ENCODE peak calls at places on chromosome 17, in nine cellular contexts. One of them, this sample, is unnamed.

GRCh38 chr17:46878055-46878454 is 26.7 kb downstream of the WNT9B start:
- DNase-seq in iris pigment epithelial cell: no peak
- DNase-seq in hypothalamus: no peak
- DNase-seq in ELR: no peak
- DNase-seq in stimulated activated CD4-positive, alpha-beta T cell treated with anti-CD3 and anti-CD28 coated beads, Interleukin-4, amount 100 ng/mL, for 48 hours: no peak
- DNase-seq in CD4-positive, CD25-positive, alpha-beta regulatory T cell: no peak
- DNase-seq in progenitor cell of endocrine pancreas: no peak
- DNase-seq in occipital lobe: no peak
- DNase-seq in stimulated activated CD8-positive, alpha-beta memory T cell treated with anti-CD3 and anti-CD28 coated beads, Interleukin-4, amount 100 ng/mL, for 1 hour: no peak
- DNase-seq in this sample: no peak

GRCh38 chr17:39822051-39822450 is 42.1 kb downstream of the IKZF3 start:
- DNase-seq in iris pigment epithelial cell: no peak
- DNase-seq in progenitor cell of endocrine pancreas: no peak
- DNase-seq in hypothalamus: no peak
- DNase-seq in stimulated activated CD4-positive, alpha-beta T cell treated with anti-CD3 and anti-CD28 coated beads, Interleukin-4, amount 100 ng/mL, for 48 hours: no peak
- DNase-seq in ELR: no peak
- DNase-seq in stimulated activated CD8-positive, alpha-beta memory T cell treated with anti-CD3 and anti-CD28 coated beads, Interleukin-4, amount 100 ng/mL, for 1 hour: no peak
- DNase-seq in occipital lobe: no peak
- DNase-seq in CD4-positive, CD25-positive, alpha-beta regulatory T cell: no peak
- DNase-seq in this sample: no peak

GRCh38 chr17:66543526-66543925 is 241.1 kb downstream of the PRKCA start:
- DNase-seq in iris pigment epithelial cell: peak; percentile 74
- DNase-seq in ELR: no peak
- DNase-seq in occipital lobe: no peak
- DNase-seq in hypothalamus: no peak
- DNase-seq in CD4-positive, CD25-positive, alpha-beta regulatory T cell: no peak
- DNase-seq in progenitor cell of endocrine pancreas: no peak
- DNase-seq in stimulated activated CD8-positive, alpha-beta memory T cell treated with anti-CD3 and anti-CD28 coated beads, Interleukin-4, amount 100 ng/mL, for 1 hour: no peak
- DNase-seq in stimulated activated CD4-positive, alpha-beta T cell treated with anti-CD3 and anti-CD28 coated beads, Interleukin-4, amount 100 ng/mL, for 48 hours: no peak
- DNase-seq in this sample: no peak

GRCh38 chr17:66337866-66338472 is 35.6 kb downstream of the PRKCA start:
- DNase-seq in ELR: no peak
- DNase-seq in stimulated activated CD8-positive, alpha-beta memory T cell treated with anti-CD3 and anti-CD28 coated beads, Interleukin-4, amount 100 ng/mL, for 1 hour: no peak
- DNase-seq in stimulated activated CD4-positive, alpha-beta T cell treated with anti-CD3 and anti-CD28 coated beads, Interleukin-4, amount 100 ng/mL, for 48 hours: no peak
- DNase-seq in hypothalamus: no peak
- DNase-seq in progenitor cell of endocrine pancreas: no peak
- DNase-seq in CD4-positive, CD25-positive, alpha-beta regulatory T cell: no peak
- DNase-seq in occipital lobe: no peak
- DNase-seq in iris pigment epithelial cell: no peak
- DNase-seq in this sample: no peak

GRCh38 chr17:1180434-1180742 is 607 bp upstream of the ABR start:
- DNase-seq in stimulated activated CD4-positive, alpha-beta T cell treated with anti-CD3 and anti-CD28 coated beads, Interleukin-4, amount 100 ng/mL, for 48 hours: no peak
- DNase-seq in iris pigment epithelial cell: no peak
- DNase-seq in ELR: no peak
- DNase-seq in stimulated activated CD8-positive, alpha-beta memory T cell treated with anti-CD3 and anti-CD28 coated beads, Interleukin-4, amount 100 ng/mL, for 1 hour: no peak
- DNase-seq in CD4-positive, CD25-positive, alpha-beta regulatory T cell: no peak
- DNase-seq in occipital lobe: no peak
- DNase-seq in progenitor cell of endocrine pancreas: no peak
- DNase-seq in hypothalamus: no peak
- DNase-seq in this sample: no peak

GRCh38 chr17:29594441-29595090 is 1.6 kb downstream of the ANKRD13B start:
- DNase-seq in stimulated activated CD4-positive, alpha-beta T cell treated with anti-CD3 and anti-CD28 coated beads, Interleukin-4, amount 100 ng/mL, for 48 hours: no peak
- DNase-seq in stimulated activated CD8-positive, alpha-beta memory T cell treated with anti-CD3 and anti-CD28 coated beads, Interleukin-4, amount 100 ng/mL, for 1 hour: no peak
- DNase-seq in ELR: no peak
- DNase-seq in iris pigment epithelial cell: no peak
- DNase-seq in CD4-positive, CD25-positive, alpha-beta regulatory T cell: no peak
- DNase-seq in progenitor cell of endocrine pancreas: no peak
- DNase-seq in hypothalamus: no peak
- DNase-seq in occipital lobe: no peak
- DNase-seq in this sample: no peak

GRCh38 chr17:73155410-73156165 is 9.2 kb upstream of the SSTR2 start:
- DNase-seq in stimulated activated CD8-positive, alpha-beta memory T cell treated with anti-CD3 and anti-CD28 coated beads, Interleukin-4, amount 100 ng/mL, for 1 hour: no peak
- DNase-seq in hypothalamus: no peak
- DNase-seq in stimulated activated CD4-positive, alpha-beta T cell treated with anti-CD3 and anti-CD28 coated beads, Interleukin-4, amount 100 ng/mL, for 48 hours: no peak
- DNase-seq in progenitor cell of endocrine pancreas: no peak
- DNase-seq in iris pigment epithelial cell: no peak
- DNase-seq in CD4-positive, CD25-positive, alpha-beta regulatory T cell: no peak
- DNase-seq in occipital lobe: no peak
- DNase-seq in ELR: no peak
- DNase-seq in this sample: no peak

GRCh38 chr17:74524751-74525725 is 6.2 kb downstream of the CD300LB start:
- DNase-seq in CD4-positive, CD25-positive, alpha-beta regulatory T cell: no peak
- DNase-seq in progenitor cell of endocrine pancreas: no peak
- DNase-seq in ELR: no peak
- DNase-seq in stimulated activated CD8-positive, alpha-beta memory T cell treated with anti-CD3 and anti-CD28 coated beads, Interleukin-4, amount 100 ng/mL, for 1 hour: no peak
- DNase-seq in stimulated activated CD4-positive, alpha-beta T cell treated with anti-CD3 and anti-CD28 coated beads, Interleukin-4, amount 100 ng/mL, for 48 hours: no peak
- DNase-seq in hypothalamus: no peak
- DNase-seq in occipital lobe: no peak
- DNase-seq in iris pigment epithelial cell: no peak
- DNase-seq in this sample: no peak

GRCh38 chr17:67440311-67441051 is 63.4 kb downstream of the PITPNC1 start:
- DNase-seq in occipital lobe: no peak
- DNase-seq in ELR: peak; percentile 33
- DNase-seq in hypothalamus: no peak
- DNase-seq in iris pigment epithelial cell: peak; percentile 21
- DNase-seq in stimulated activated CD4-positive, alpha-beta T cell treated with anti-CD3 and anti-CD28 coated beads, Interleukin-4, amount 100 ng/mL, for 48 hours: no peak
- DNase-seq in progenitor cell of endocrine pancreas: no peak
- DNase-seq in CD4-positive, CD25-positive, alpha-beta regulatory T cell: peak; percentile 18
- DNase-seq in stimulated activated CD8-positive, alpha-beta memory T cell treated with anti-CD3 and anti-CD28 coated beads, Interleukin-4, amount 100 ng/mL, for 1 hour: no peak
- DNase-seq in this sample: no peak

GRCh38 chr17:41962768-41963434 is 3.7 kb upstream of the CNP start:
- DNase-seq in stimulated activated CD4-positive, alpha-beta T cell treated with anti-CD3 and anti-CD28 coated beads, Interleukin-4, amount 100 ng/mL, for 48 hours: peak; percentile 71
- DNase-seq in iris pigment epithelial cell: peak; percentile 52
- DNase-seq in CD4-positive, CD25-positive, alpha-beta regulatory T cell: peak; percentile 73
- DNase-seq in occipital lobe: peak; percentile 51
- DNase-seq in progenitor cell of endocrine pancreas: peak; percentile 71
- DNase-seq in hypothalamus: peak; percentile 53
- DNase-seq in ELR: peak; percentile 75
- DNase-seq in stimulated activated CD8-positive, alpha-beta memory T cell treated with anti-CD3 and anti-CD28 coated beads, Interleukin-4, amount 100 ng/mL, for 1 hour: peak; percentile 42
- DNase-seq in this sample: no peak

GRCh38 chr17:69764137-69764536 is 310.9 kb upstream of the KCNJ16 start:
- DNase-seq in stimulated activated CD4-positive, alpha-beta T cell treated with anti-CD3 and anti-CD28 coated beads, Interleukin-4, amount 100 ng/mL, for 48 hours: no peak
- DNase-seq in ELR: peak; percentile 37
- DNase-seq in progenitor cell of endocrine pancreas: no peak
- DNase-seq in occipital lobe: no peak
- DNase-seq in stimulated activated CD8-positive, alpha-beta memory T cell treated with anti-CD3 and anti-CD28 coated beads, Interleukin-4, amount 100 ng/mL, for 1 hour: no peak
- DNase-seq in CD4-positive, CD25-positive, alpha-beta regulatory T cell: no peak
- DNase-seq in hypothalamus: no peak
- DNase-seq in iris pigment epithelial cell: peak; percentile 61
- DNase-seq in this sample: no peak

GRCh38 chr17:44308320-44308818 is at the start of gene RUNDC3A:
- DNase-seq in occipital lobe: peak; percentile 94
- DNase-seq in progenitor cell of endocrine pancreas: peak; percentile 95
- DNase-seq in stimulated activated CD8-positive, alpha-beta memory T cell treated with anti-CD3 and anti-CD28 coated beads, Interleukin-4, amount 100 ng/mL, for 1 hour: peak; percentile 62
- DNase-seq in ELR: peak; percentile 81
- DNase-seq in hypothalamus: peak; percentile 90
- DNase-seq in stimulated activated CD4-positive, alpha-beta T cell treated with anti-CD3 and anti-CD28 coated beads, Interleukin-4, amount 100 ng/mL, for 48 hours: peak; percentile 82
- DNase-seq in iris pigment epithelial cell: peak; percentile 69
- DNase-seq in CD4-positive, CD25-positive, alpha-beta regulatory T cell: peak; percentile 67
- DNase-seq in this sample: no peak

GRCh38 chr17:29205047-29205446 is 24.8 kb upstream of the MYO18A start:
- DNase-seq in occipital lobe: no peak
- DNase-seq in progenitor cell of endocrine pancreas: no peak
- DNase-seq in ELR: no peak
- DNase-seq in hypothalamus: no peak
- DNase-seq in stimulated activated CD8-positive, alpha-beta memory T cell treated with anti-CD3 and anti-CD28 coated beads, Interleukin-4, amount 100 ng/mL, for 1 hour: no peak
- DNase-seq in CD4-positive, CD25-positive, alpha-beta regulatory T cell: no peak
- DNase-seq in iris pigment epithelial cell: no peak
- DNase-seq in stimulated activated CD4-positive, alpha-beta T cell treated with anti-CD3 and anti-CD28 coated beads, Interleukin-4, amount 100 ng/mL, for 48 hours: no peak
- DNase-seq in this sample: no peak